ENCODE peak calls at places on chromosome 18, in four cellular contexts. One of them, this sample, is unnamed.

GRCh38 chr18:63708650-63709049 is 5.9 kb downstream of the SERPINB11 start:
- DNase-seq in midbrain: no peak
- DNase-seq in ovary: no peak
- DNase-seq in naive thymus-derived CD4-positive, alpha-beta T cell: no peak
- DNase-seq in this sample: no peak

GRCh38 chr18:13388586-13389490 is 170.3 kb downstream of the LDLRAD4 start:
- DNase-seq in midbrain: no peak
- DNase-seq in ovary: no peak
- DNase-seq in naive thymus-derived CD4-positive, alpha-beta T cell: no peak
- DNase-seq in this sample: no peak

GRCh38 chr18:10259934-10260333 is 194.5 kb upstream of the APCDD1 start:
- DNase-seq in midbrain: no peak
- DNase-seq in ovary: no peak
- DNase-seq in naive thymus-derived CD4-positive, alpha-beta T cell: no peak
- DNase-seq in this sample: no peak

GRCh38 chr18:63198098-63198760 is 121.3 kb downstream of the BCL2 start:
- DNase-seq in midbrain: no peak
- DNase-seq in ovary: no peak
- DNase-seq in naive thymus-derived CD4-positive, alpha-beta T cell: no peak
- DNase-seq in this sample: no peak

GRCh38 chr18:55786651-55787272 is 198.8 kb upstream of the TCF4 start:
- DNase-seq in midbrain: no peak
- DNase-seq in ovary: no peak
- DNase-seq in naive thymus-derived CD4-positive, alpha-beta T cell: no peak
- DNase-seq in this sample: no peak

GRCh38 chr18:57792741-57793629 is 10.1 kb downstream of the ATP8B1 start:
- DNase-seq in midbrain: no peak
- DNase-seq in ovary: no peak
- DNase-seq in naive thymus-derived CD4-positive, alpha-beta T cell: no peak
- DNase-seq in this sample: no peak

GRCh38 chr18:38007931-38008330 is 442.3 kb upstream of the CELF4 start:
- DNase-seq in midbrain: no peak
- DNase-seq in ovary: no peak
- DNase-seq in naive thymus-derived CD4-positive, alpha-beta T cell: no peak
- DNase-seq in this sample: no peak

GRCh38 chr18:5982332-5982731 is 87.0 kb upstream of the TMEM200C start:
- DNase-seq in midbrain: no peak
- DNase-seq in ovary: no peak
- DNase-seq in naive thymus-derived CD4-positive, alpha-beta T cell: no peak
- DNase-seq in this sample: no peak

GRCh38 chr18:31399336-31400032 is 22.9 kb downstream of the DSG4 start:
- DNase-seq in midbrain: no peak
- DNase-seq in ovary: no peak
- DNase-seq in naive thymus-derived CD4-positive, alpha-beta T cell: no peak
- DNase-seq in this sample: peak

GRCh38 chr18:33735428-33735827 is 157.4 kb downstream of the ASXL3 start:
- DNase-seq in midbrain: no peak
- DNase-seq in ovary: no peak
- DNase-seq in naive thymus-derived CD4-positive, alpha-beta T cell: no peak
- DNase-seq in this sample: no peak

GRCh38 chr18:8300749-8301148 is 308.5 kb upstream of the RAB12 start:
- DNase-seq in midbrain: no peak
- DNase-seq in ovary: no peak
- DNase-seq in naive thymus-derived CD4-positive, alpha-beta T cell: no peak
- DNase-seq in this sample: no peak

GRCh38 chr18:2845175-2845574 is 1.6 kb upstream of the EMILIN2 start:
- DNase-seq in midbrain: no peak
- DNase-seq in ovary: no peak
- DNase-seq in naive thymus-derived CD4-positive, alpha-beta T cell: no peak
- DNase-seq in this sample: peak

GRCh38 chr18:58288922-58289797 is 245.1 kb downstream of the NEDD4L start:
- DNase-seq in midbrain: no peak
- DNase-seq in ovary: no peak
- DNase-seq in naive thymus-derived CD4-positive, alpha-beta T cell: no peak
- DNase-seq in this sample: no peak

GRCh38 chr18:61901334-61901986 is 8.7 kb upstream of the RNF152 start:
- DNase-seq in midbrain: no peak
- DNase-seq in ovary: no peak
- DNase-seq in naive thymus-derived CD4-positive, alpha-beta T cell: peak
- DNase-seq in this sample: peak

GRCh38 chr18:58310517-58310916 is 266.5 kb downstream of the NEDD4L start:
- DNase-seq in midbrain: no peak
- DNase-seq in ovary: no peak
- DNase-seq in naive thymus-derived CD4-positive, alpha-beta T cell: peak
- DNase-seq in this sample: no peak

GRCh38 chr18:64100136-64100922 is 48.6 kb downstream of the LINC00305 start:
- DNase-seq in midbrain: no peak
- DNase-seq in ovary: no peak
- DNase-seq in naive thymus-derived CD4-positive, alpha-beta T cell: no peak
- DNase-seq in this sample: no peak

GRCh38 chr18:60935046-60935445 is 398.2 kb upstream of the CDH20 start:
- DNase-seq in midbrain: no peak
- DNase-seq in ovary: no peak
- DNase-seq in naive thymus-derived CD4-positive, alpha-beta T cell: no peak
- DNase-seq in this sample: no peak

GRCh38 chr18:14974576-14974975 is 226.6 kb downstream of the ANKRD30B start:
- DNase-seq in midbrain: no peak
- DNase-seq in ovary: no peak
- DNase-seq in naive thymus-derived CD4-positive, alpha-beta T cell: no peak
- DNase-seq in this sample: no peak

GRCh38 chr18:25284861-25285574 is 66.9 kb downstream of the ZNF521 start:
- DNase-seq in midbrain: no peak
- DNase-seq in ovary: peak
- DNase-seq in naive thymus-derived CD4-positive, alpha-beta T cell: no peak
- DNase-seq in this sample: peak

GRCh38 chr18:55275042-55275897 is 312.7 kb downstream of the TCF4 start:
- DNase-seq in midbrain: peak
- DNase-seq in ovary: no peak
- DNase-seq in naive thymus-derived CD4-positive, alpha-beta T cell: no peak
- DNase-seq in this sample: peak

GRCh38 chr18:75408554-75409506 is 18.7 kb downstream of the SMIM21 start:
- DNase-seq in midbrain: no peak
- DNase-seq in ovary: no peak
- DNase-seq in naive thymus-derived CD4-positive, alpha-beta T cell: no peak
- DNase-seq in this sample: no peak

GRCh38 chr18:8424917-8425725 is 184.1 kb upstream of the RAB12 start:
- DNase-seq in midbrain: no peak
- DNase-seq in ovary: no peak
- DNase-seq in naive thymus-derived CD4-positive, alpha-beta T cell: no peak
- DNase-seq in this sample: no peak

GRCh38 chr18:57543560-57543959 is 42.9 kb downstream of the FECH start:
- DNase-seq in midbrain: no peak
- DNase-seq in ovary: no peak
- DNase-seq in naive thymus-derived CD4-positive, alpha-beta T cell: no peak
- DNase-seq in this sample: no peak